ENCODE peak calls at places on chromosomes 3 and 15, in five cellular contexts. I is vagina, X is aorta, Q is PC-3, G is skeletal muscle cell. L is an unnamed sample.

GRCh38 chr3:123584988-123585937 is at the start of gene HACD2:
- DNase-seq in I (peak; percentile 97), G (peak; percentile 92), Q (peak; percentile 99), X (peak; percentile 98), L (peak; percentile 95)

GRCh38 chr3:175208316-175208715 is 349.2 kb downstream of the NAALADL2 start:
- DNase-seq in I (no peak), G (no peak), Q (no peak), X (no peak), L (no peak)

GRCh38 chr3:78277793-78278192 is 1237.9 kb downstream of the ROBO2 start:
- DNase-seq in I (no peak), Q (no peak), G (no peak), X (no peak), L (no peak)

GRCh38 chr15:89361451-89362202 is 27.0 kb upstream of the POLG start:
- DNase-seq in Q (peak; percentile 57), I (no peak), X (peak; percentile 91), G (peak; percentile 4), L (peak; percentile 20)

GRCh38 chr3:66383023-66383422 is 117.8 kb downstream of the LRIG1 start:
- DNase-seq in Q (no peak), G (no peak), I (peak; percentile 81), X (no peak), L (no peak)

GRCh38 chr3:143977326-143978262 is 6.0 kb downstream of the DIPK2A start:
- DNase-seq in X (no peak), G (no peak), Q (peak; percentile 21), I (no peak), L (peak; percentile 22)

GRCh38 chr15:101054991-101055390 is 135.8 kb downstream of the LRRK1 start:
- DNase-seq in G (no peak), Q (no peak), X (no peak), I (no peak), L (no peak)

GRCh38 chr3:65582012-65582717 is 456.6 kb downstream of the MAGI1 start:
- DNase-seq in G (no peak), I (no peak), Q (peak; percentile 38), X (no peak), L (no peak)

GRCh38 chr3:24505678-24506560 is 11.3 kb upstream of the THRB start:
- DNase-seq in G (no peak), Q (no peak), X (no peak), I (no peak), L (no peak)

GRCh38 chr15:40857601-40858351 is 13.9 kb downstream of the SPINT1 start:
- DNase-seq in X (peak; percentile 91), I (no peak), Q (peak; percentile 97), G (no peak), L (peak; percentile 29)

GRCh38 chr15:90598053-90598577 is 68.4 kb downstream of the CRTC3 start:
- DNase-seq in X (no peak), I (no peak), G (no peak), Q (no peak), L (no peak)

GRCh38 chr3:23490459-23490858 is 287.3 kb downstream of the UBE2E2 start:
- DNase-seq in G (peak; percentile 38), X (no peak), I (no peak), Q (peak; percentile 78), L (no peak)

GRCh38 chr3:9064853-9065252 is 101.6 kb upstream of the RAD18 start:
- DNase-seq in Q (no peak), G (peak; percentile 25), I (no peak), X (no peak), L (no peak)

GRCh38 chr3:183810643-183811594 is 14.5 kb downstream of the MAP6D1 start:
- DNase-seq in I (no peak), G (no peak), Q (no peak), X (peak; percentile 62), L (no peak)

GRCh38 chr15:68641376-68641775 is 62.6 kb downstream of the CORO2B start:
- DNase-seq in X (no peak), G (no peak), I (no peak), Q (no peak), L (no peak)

GRCh38 chr15:51289290-51289689 is 49.1 kb downstream of the CYP19A1 start:
- DNase-seq in G (no peak), I (no peak), Q (no peak), X (no peak), L (no peak)

GRCh38 chr3:169772530-169772950 is 656 bp upstream of the MYNN start:
- DNase-seq in X (peak; percentile 87), G (no peak), Q (peak; percentile 80), I (no peak), L (peak; percentile 64)

GRCh38 chr3:185207931-185208746 is 45.7 kb downstream of the EHHADH start:
- DNase-seq in X (no peak), G (no peak), Q (peak; percentile 35), I (no peak), L (peak; percentile 24)

GRCh38 chr3:17182158-17182557 is 297.4 kb downstream of the PLCL2 start:
- DNase-seq in X (no peak), G (no peak), I (no peak), Q (no peak), L (no peak)

GRCh38 chr3:153355559-153355958 is 193.5 kb downstream of the RAP2B start:
- DNase-seq in Q (no peak), G (no peak), X (no peak), I (no peak), L (no peak)

GRCh38 chr3:107846282-107846852 is 244.5 kb downstream of the CD47 start:
- DNase-seq in G (peak; percentile 12), I (no peak), Q (peak; percentile 80), X (peak; percentile 91), L (peak; percentile 41)

GRCh38 chr3:66279168-66279567 is 58.4 kb downstream of the SLC25A26 start:
- DNase-seq in I (no peak), G (no peak), Q (no peak), X (no peak), L (no peak)

DNA sequence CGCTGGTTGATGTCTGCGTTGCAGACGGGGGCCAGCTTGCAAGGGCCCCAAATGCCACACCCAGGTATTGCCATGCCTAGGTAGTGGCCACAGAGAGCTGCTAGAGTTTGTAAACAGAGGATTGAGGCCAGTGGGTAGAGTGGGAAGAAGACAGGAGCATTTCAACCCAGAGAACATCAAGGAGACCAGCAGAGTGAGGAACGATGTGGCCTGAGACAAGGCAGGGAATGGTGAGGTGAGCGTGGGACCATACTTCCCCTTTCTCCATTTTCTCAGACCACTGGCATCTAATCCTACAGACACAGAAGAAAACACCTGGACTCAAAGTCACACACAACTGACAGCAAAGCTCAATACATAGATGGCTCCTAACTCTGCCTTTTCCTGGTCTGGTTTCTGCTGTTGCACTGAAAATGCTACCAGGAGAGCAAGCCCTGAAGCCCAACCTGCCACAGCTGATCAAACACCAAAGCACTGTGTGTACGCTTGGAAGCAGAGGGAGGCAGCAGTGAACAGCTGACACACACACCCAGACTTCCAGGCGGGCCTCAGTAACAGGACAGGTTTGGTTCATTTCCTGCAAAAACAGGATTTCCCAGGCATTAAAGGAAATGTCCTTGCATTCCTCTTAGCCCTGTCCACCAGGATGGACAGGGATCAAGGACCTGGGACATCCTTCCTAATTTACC is 1.6 kb downstream of the FAM174B start:
- DNase-seq in I (no peak), X (no peak), G (peak; percentile 19), Q (peak; percentile 69), L (no peak)
- H3K4me3 ChIP-seq in I (no peak overlapping the region), X (no peak overlapping the region), G (no peak overlapping the region), Q (peak overlapping the region; percentile 74), L (no peak overlapping the region)

DNA sequence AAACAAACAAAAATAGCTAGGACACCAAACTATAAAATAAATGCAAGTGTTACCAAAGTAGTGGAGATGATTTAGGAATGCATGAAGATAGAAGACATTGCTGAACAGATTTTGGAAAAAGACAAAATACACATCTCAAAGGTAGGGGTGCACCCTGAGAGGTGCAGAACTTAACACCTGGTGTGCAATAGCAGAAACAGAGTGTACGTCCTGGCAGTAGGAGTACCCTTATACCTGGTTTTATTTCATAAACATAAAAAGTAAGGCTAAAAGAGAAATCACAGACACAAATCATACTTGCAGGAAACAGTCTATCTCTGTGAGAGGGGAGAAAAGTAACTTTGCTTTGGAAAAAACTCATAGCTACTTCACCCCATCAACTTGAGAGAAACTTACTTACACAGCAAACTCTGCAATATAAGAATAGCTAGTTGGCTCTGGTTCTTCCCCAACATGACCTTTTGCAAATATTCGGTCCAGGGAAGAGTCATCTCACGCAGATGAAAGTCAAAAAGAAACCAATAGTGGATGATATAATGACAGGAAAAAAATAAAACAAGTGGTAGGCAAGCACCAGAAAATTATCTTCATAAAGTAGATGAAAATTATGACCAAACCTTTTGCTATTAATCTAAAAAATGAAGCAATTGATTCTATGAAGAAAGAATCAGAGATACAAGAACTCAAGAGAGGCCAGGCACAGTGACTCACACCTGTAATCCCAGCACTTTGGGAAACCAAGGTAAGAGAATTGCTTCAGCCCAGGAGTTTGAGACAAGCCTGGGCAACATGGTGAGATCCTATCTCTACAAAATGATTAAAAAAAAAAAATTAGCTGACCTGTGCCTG is 108.9 kb upstream of the BNIP2 start:
- DNase-seq in X (no peak), Q (no peak), G (no peak), I (no peak), L (no peak)
- H3K4me3 ChIP-seq in X (no peak overlapping the region), Q (no peak overlapping the region), G (no peak overlapping the region), I (no peak overlapping the region), L (no peak overlapping the region)

GRCh38 chr3:45664558-45664957 is 24.6 kb upstream of the SACM1L start:
- DNase-seq in Q (no peak), G (no peak), X (no peak), I (no peak), L (no peak)
- H3K4me3 ChIP-seq in Q (no peak overlapping the region), G (no peak overlapping the region), X (no peak overlapping the region), I (peak overlapping the region; percentile 18), L (no peak overlapping the region)

DNA sequence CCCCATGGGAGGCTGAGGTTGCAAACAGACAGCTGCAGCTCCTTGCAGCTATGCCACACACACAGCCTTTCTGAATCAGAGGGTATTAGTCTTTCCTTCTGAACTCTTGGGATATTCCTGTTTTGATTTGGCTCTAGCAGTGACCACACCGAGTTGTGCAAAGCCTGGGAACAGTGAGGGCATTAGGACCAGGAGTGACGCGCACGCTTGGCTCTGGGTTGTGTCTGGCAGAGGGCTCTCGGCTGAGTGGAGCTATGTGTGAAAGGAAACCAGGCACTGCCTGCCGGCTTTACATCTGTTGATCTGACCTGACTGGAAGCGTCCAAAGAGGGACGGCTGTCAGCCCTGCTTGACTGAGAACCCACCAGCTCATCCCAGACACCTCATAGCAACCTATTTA is at the start of gene GALNT15:
- DNase-seq in X (peak; percentile 95), Q (no peak), I (no peak), G (peak; percentile 99), L (peak; percentile 94)
- H3K4me3 ChIP-seq in X (peak within 1 kb of the TSS; percentile 37), Q (no peak within 1 kb of the TSS), I (peak within 1 kb of the TSS; percentile 47), G (peak within 1 kb of the TSS; percentile 40), L (peak within 1 kb of the TSS; percentile 41)

GRCh38 chr3:119148493-119149180 is 2.7 kb downstream of the TEX55 start:
- DNase-seq in I (no peak), X (no peak), G (peak; percentile 6), Q (peak; percentile 87), L (no peak)

GRCh38 chr3:119147494-119147893 is 1.5 kb downstream of the TEX55 start:
- DNase-seq in Q (no peak), I (no peak), X (no peak), G (no peak), L (no peak)

GRCh38 chr3:119146578-119147375 is 812 bp downstream of the TEX55 start:
- DNase-seq in I (no peak), X (no peak), Q (no peak), G (no peak), L (no peak)

GRCh38 chr3:119145128-119145499 is 851 bp upstream of the TEX55 start:
- DNase-seq in Q (no peak), G (no peak), I (no peak), X (no peak), L (no peak)

GRCh38 chr3:119145500-119146167 is at the start of gene TEX55:
- DNase-seq in G (no peak), X (no peak), I (no peak), Q (peak; percentile 87), L (peak; percentile 5)
- H3K4me3 ChIP-seq in G (no peak within 1 kb of the TSS), X (no peak within 1 kb of the TSS), I (no peak within 1 kb of the TSS), Q (no peak within 1 kb of the TSS), L (no peak within 1 kb of the TSS)